ENCODE peak calls at places on chromosomes 3 and 15, in ten cellular contexts. O is immature natural killer cell; X is NCI-H2081; W is stimulated activated CD4-positive, alpha-beta T cell treated with anti-CD3 and anti-CD28 coated beads, Interleukin-1b, Interleukin-23, amount 100 ng/mL, for 24 hours; M is ovary; Y is left ventricle myocardium superior; F is T-helper 2 cell; A is DMS 273 treated with DMSO at 0.1 percent for 48 hours; J is AG09319; Z is endothelial cell. C is an unnamed sample.
A peak's percentile ranks its signal among the peaks of the same experiment; 100 is the strongest.

GRCh38 chr3:156299569-156299968 is 179.2 kb downstream of the KCNAB1 start:
- DNase-seq in F (no peak), Y (no peak), M (no peak), X (no peak), J (no peak), O (no peak), W (no peak), A (no peak), Z (no peak), C (no peak)

GRCh38 chr3:157113832-157114505 is 46.0 kb downstream of the CCNL1 start:
- DNase-seq in W (no peak), X (peak; percentile 24), Y (no peak), M (no peak), Z (no peak), F (no peak), O (no peak), J (no peak), A (no peak), C (no peak)

GRCh38 chr15:25858952-25859760 is 4.0 kb downstream of the ATP10A start:
- DNase-seq in X (no peak), Z (no peak), W (no peak), O (no peak), M (no peak), Y (no peak), J (no peak), A (no peak), F (no peak), C (no peak)

GRCh38 chr3:31885235-31885634 is 95.8 kb downstream of the OSBPL10 start:
- DNase-seq in X (no peak), Z (no peak), M (no peak), W (no peak), O (no peak), F (no peak), J (no peak), Y (no peak), A (no peak), C (no peak)

GRCh38 chr3:50317303-50317702 is 5.2 kb downstream of the HYAL2 start:
- DNase-seq in F (no peak), M (no peak), O (no peak), Y (peak; percentile 49), Z (no peak), W (no peak), J (no peak), A (no peak), X (no peak), C (no peak)

GRCh38 chr15:63497642-63498100 is 6.7 kb upstream of the USP3 start:
- DNase-seq in Z (no peak), Y (no peak), O (peak; percentile 82), J (no peak), F (peak; percentile 90), X (no peak), M (no peak), A (no peak), W (no peak), C (no peak)

GRCh38 chr15:28086175-28086703 is 12.9 kb downstream of the OCA2 start:
- DNase-seq in O (peak; percentile 66), Z (peak; percentile 68), J (no peak), A (peak; percentile 3), F (no peak), M (no peak), W (no peak), X (peak; percentile 32), Y (no peak), C (peak; percentile 42)

GRCh38 chr15:61227269-61228024 is 1.7 kb downstream of the RORA start:
- DNase-seq in F (no peak), W (no peak), X (peak; percentile 56), Z (peak; percentile 34), O (no peak), M (no peak), Y (peak; percentile 31), J (no peak), A (no peak), C (peak; percentile 10)

GRCh38 chr15:39511915-39512260 is 69.0 kb upstream of the THBS1 start:
- DNase-seq in M (no peak), O (no peak), Y (peak; percentile 43), Z (no peak), F (no peak), W (no peak), X (no peak), J (peak; percentile 39), A (peak; percentile 66), C (no peak)

GRCh38 chr3:134460965-134461364 is 24.8 kb downstream of the ANAPC13 start:
- DNase-seq in F (no peak), A (no peak), Y (no peak), Z (no peak), W (no peak), M (no peak), J (peak; percentile 78), X (no peak), O (no peak), C (no peak)

GRCh38 chr15:80399508-80399907 is 4.7 kb upstream of the ARNT2 start:
- DNase-seq in M (no peak), F (no peak), Y (no peak), J (no peak), X (no peak), A (no peak), Z (no peak), O (no peak), W (no peak), C (no peak)

GRCh38 chr15:24976932-24977331 is 22.1 kb downstream of the SNRPN start:
- DNase-seq in A (no peak), F (no peak), Z (no peak), X (no peak), J (no peak), W (no peak), Y (no peak), M (no peak), O (no peak), C (no peak)

GRCh38 chr3:136311971-136312370 is 61.8 kb downstream of the PCCB start:
- DNase-seq in A (no peak), W (no peak), J (no peak), M (no peak), F (no peak), X (no peak), Z (no peak), Y (no peak), O (no peak), C (no peak)

GRCh38 chr3:16338999-16339398 is 74.0 kb downstream of the OXNAD1 start:
- DNase-seq in W (no peak), M (no peak), O (peak; percentile 75), Y (no peak), X (no peak), F (peak; percentile 41), Z (no peak), J (peak; percentile 97), A (peak; percentile 44), C (no peak)

GRCh38 chr3:124300416-124300815 is 308.5 kb upstream of the ROPN1 start:
- DNase-seq in X (no peak), F (no peak), W (no peak), O (no peak), Y (no peak), J (no peak), M (no peak), A (no peak), Z (no peak), C (no peak)

GRCh38 chr3:12803371-12803770 is 6.9 kb downstream of the CAND2 start:
- DNase-seq in F (no peak), X (no peak), M (no peak), J (no peak), Y (no peak), O (no peak), Z (no peak), W (no peak), A (no peak), C (no peak)

GRCh38 chr3:30130391-30130790 is 476.0 kb upstream of the TGFBR2 start:
- DNase-seq in X (no peak), F (no peak), O (no peak), Y (no peak), W (no peak), M (no peak), J (no peak), Z (no peak), A (no peak), C (no peak)

GRCh38 chr15:94174399-94174802 is 57.0 kb upstream of the MCTP2 start:
- DNase-seq in W (no peak), O (no peak), X (no peak), J (peak; percentile 16), Z (no peak), A (no peak), Y (no peak), M (no peak), F (no peak), C (no peak)

GRCh38 chr15:47685141-47685870 is 32.0 kb upstream of the SEMA6D start:
- DNase-seq in A (no peak), F (no peak), Y (no peak), O (no peak), M (no peak), X (no peak), W (no peak), J (no peak), Z (no peak), C (no peak)

GRCh38 chr15:69703495-69704187 is 251.0 kb downstream of the RPLP1 start:
- DNase-seq in F (no peak), O (no peak), X (no peak), Y (no peak), A (no peak), Z (no peak), W (no peak), M (no peak), J (no peak), C (no peak)

GRCh38 chr3:147397155-147397888 is 9.0 kb downstream of the ZIC4 start:
- DNase-seq in O (no peak), F (no peak), A (no peak), X (no peak), W (no peak), M (no peak), Z (peak; percentile 51), J (no peak), Y (no peak), C (no peak)

GRCh38 chr3:129612350-129613204 is 6.1 kb upstream of the PLXND1 start:
- DNase-seq in M (no peak), F (no peak), Y (peak; percentile 34), A (no peak), O (no peak), X (no peak), W (no peak), Z (no peak), J (no peak), C (no peak)